ENCODE peak calls at places on chromosomes 1 and 21, in seven cellular contexts. W is ovary, V is K562, J is right lobe of liver, E is suprapubic skin, S is stomach, C is IMR-90. L is an unnamed sample. For H3K9me3, the result is how much of the 10 kb centered on the place peaks cover.

GRCh38 chr1:171984850-171985485 is 143.7 kb downstream of the DNM3 start:
- DNase-seq in W (no peak), V (peak), J (no peak), E (no peak), S (no peak), C (peak), L (peak)

GRCh38 chr1:87179851-87180519 is 148.7 kb upstream of the LMO4 start:
- DNase-seq in W (no peak), V (peak), J (no peak), E (no peak), S (no peak), C (no peak), L (no peak)

GRCh38 chr1:21124846-21125245 is 51.9 kb downstream of the EIF4G3 start:
- DNase-seq in W (no peak), V (no peak), J (no peak), E (no peak), S (no peak), C (peak), L (no peak)

GRCh38 chr1:234881893-234882771 is 246.5 kb downstream of the TOMM20 start:
- DNase-seq in W (no peak), V (no peak), J (no peak), E (no peak), S (no peak), C (no peak), L (no peak)

GRCh38 chr1:112625696-112626095 is 6.1 kb downstream of the CAPZA1 start:
- DNase-seq in W (no peak), V (peak), J (no peak), E (no peak), S (no peak), C (no peak), L (no peak)

GRCh38 chr1:201696217-201696761 is 132.7 kb upstream of the IPO9 start:
- DNase-seq in W (peak), V (no peak), J (no peak), E (peak), S (peak), C (peak), L (peak)

GRCh38 chr1:175193339-175193950 is 869 bp upstream of the KIAA0040 start:
- DNase-seq in W (no peak), V (no peak), J (no peak), E (no peak), S (no peak), C (no peak), L (no peak)

GRCh38 chr1:6588893-6589481 is 9.2 kb downstream of the ZBTB48 start:
- DNase-seq in W (no peak), V (no peak), J (no peak), E (no peak), S (no peak), C (no peak), L (no peak)

GRCh38 chr1:81877940-81878339 is 77.2 kb downstream of the ADGRL2 start:
- DNase-seq in W (no peak), V (no peak), J (no peak), E (no peak), S (no peak), C (no peak), L (no peak)

GRCh38 chr21:42114646-42115045 is 43.5 kb downstream of the UMODL1 start:
- DNase-seq in W (no peak), V (no peak), J (no peak), E (no peak), S (no peak), C (no peak), L (no peak)

GRCh38 chr1:113648478-113648877 is 110.8 kb downstream of the PHTF1 start:
- DNase-seq in W (no peak), V (no peak), J (no peak), E (no peak), S (no peak), C (no peak), L (no peak)

GRCh38 chr1:201426395-201427310 is 5.1 kb upstream of the TNNI1 start:
- DNase-seq in W (no peak), V (no peak), J (no peak), E (no peak), S (no peak), C (no peak), L (no peak)

DNA sequence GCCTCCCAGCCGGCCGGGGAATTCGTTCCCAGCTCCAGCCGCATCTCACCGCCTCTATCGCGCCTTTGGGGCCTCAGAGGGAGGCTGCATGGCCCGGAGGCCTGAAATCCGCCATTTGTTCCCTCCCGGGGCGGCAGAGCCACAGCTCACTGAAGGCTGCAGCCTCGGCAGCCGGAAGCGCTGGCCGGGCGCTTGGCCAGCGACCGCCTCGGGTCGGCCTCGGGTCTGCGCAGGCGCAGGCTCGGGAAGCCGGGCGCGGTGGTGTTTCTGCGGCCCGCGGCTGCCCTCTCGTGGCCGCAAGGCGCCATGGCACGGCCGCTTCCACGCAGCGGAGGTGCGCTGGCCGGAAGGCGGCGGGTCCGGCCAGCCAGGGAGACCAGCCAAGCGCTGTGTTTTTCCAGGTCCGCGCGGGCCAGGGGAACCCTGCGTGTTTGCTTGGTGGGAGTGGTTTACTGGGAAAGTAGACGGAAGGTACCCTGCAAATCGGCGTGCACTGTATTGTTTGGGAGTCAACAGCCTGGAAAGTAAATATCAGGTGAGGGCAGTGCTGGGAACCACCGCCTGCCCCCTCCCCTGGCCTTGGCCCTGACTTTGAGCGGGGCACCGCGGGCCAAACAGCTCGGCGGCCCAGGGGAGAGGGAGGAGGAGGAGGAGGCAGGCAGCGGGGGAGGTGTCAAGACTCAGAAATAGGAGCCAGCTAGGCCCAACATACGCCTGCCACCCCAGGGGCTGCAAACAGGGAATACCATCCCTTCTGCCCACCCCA is 52.7 kb upstream of the CD34 start:
- DNase-seq in W (peak), V (peak), J (peak), E (peak), S (peak), C (peak), L (peak)
- H3K27ac ChIP-seq in W (peak), V (peak), J (peak), E (peak), S (peak), C (peak), L (peak)

GRCh38 chr21:32772281-32773047 is 909 bp upstream of the PAXBP1 start:
- DNase-seq in W (no peak), V (peak), J (peak), E (no peak), S (peak), C (peak), L (peak)
- TF ChIP-seq POLR2A in W (no peak), V (no peak), J (peak), E (no peak), S (no peak), C (no peak), L (no peak)

GRCh38 chr21:23837564-23837963 is 1769.7 kb downstream of the MRPL39 start:
- DNase-seq in W (no peak), V (no peak), J (no peak), E (no peak), S (no peak), C (no peak), L (no peak)
- H3K9me3 ChIP-seq in W (under half), V (under half), J (under half), E (under half), S (under half), C (under half), L (under half)

GRCh38 chr1:27141266-27142003 is 13.5 kb downstream of the SLC9A1 start:
- DNase-seq in W (no peak), V (no peak), J (no peak), E (no peak), S (peak), C (no peak), L (peak)
- H3K27ac ChIP-seq in W (no peak), V (no peak), J (no peak), E (no peak), S (peak), C (no peak), L (no peak)

GRCh38 chr1:241942738-241943137 is 14.8 kb upstream of the BECN2 start:
- DNase-seq in W (no peak), V (no peak), J (no peak), E (no peak), S (no peak), C (no peak), L (no peak)
- TF ChIP-seq POLR2A in W (no peak), V (no peak), J (no peak), E (no peak), S (no peak), C (no peak), L (no peak)

GRCh38 chr1:147235822-147236221 is 6.7 kb upstream of the CHD1L start:
- DNase-seq in W (no peak), V (no peak), J (peak), E (no peak), S (peak), C (no peak), L (peak)
- H3K9me3 ChIP-seq in W (under half), V (under half), J (under half), E (under half), S (under half), C (under half), L (under half)

GRCh38 chr1:180948357-180948756 is 35.7 kb downstream of the KIAA1614 start:
- DNase-seq in W (no peak), V (peak), J (no peak), E (no peak), S (no peak), C (peak), L (no peak)

GRCh38 chr1:180946537-180947507 is 34.1 kb downstream of the KIAA1614 start:
- DNase-seq in W (no peak), V (no peak), J (no peak), E (no peak), S (no peak), C (no peak), L (no peak)

GRCh38 chr1:180948846-180949615 is 36.3 kb downstream of the KIAA1614 start:
- DNase-seq in W (no peak), V (no peak), J (no peak), E (no peak), S (no peak), C (no peak), L (no peak)

GRCh38 chr1:180949616-180950000 is 36.9 kb downstream of the KIAA1614 start:
- DNase-seq in W (no peak), V (no peak), J (no peak), E (no peak), S (no peak), C (no peak), L (no peak)

DNA sequence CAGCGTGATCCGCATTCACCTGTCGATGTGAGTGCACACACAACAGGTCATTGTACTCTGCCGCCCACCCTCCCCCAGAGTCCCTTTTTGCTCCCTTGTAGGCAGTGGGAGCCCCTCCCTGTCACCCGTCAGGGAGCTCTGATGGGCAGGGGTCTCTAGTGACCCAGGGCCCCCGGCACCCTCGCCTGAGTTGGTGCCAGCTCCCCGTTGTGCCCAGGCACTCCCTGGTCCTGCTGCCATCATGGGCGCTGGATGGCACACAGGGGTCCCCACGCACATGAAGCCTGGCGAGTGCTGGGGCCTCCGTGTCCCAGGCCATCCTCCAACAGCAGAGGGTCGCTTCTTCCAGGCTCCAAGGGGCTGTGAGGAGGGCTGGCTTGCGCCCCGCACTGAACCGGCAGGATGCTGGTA is 35.2 kb downstream of the KIAA1614 start:
- DNase-seq in W (no peak), V (no peak), J (no peak), E (no peak), S (no peak), C (no peak), L (no peak)
- H3K27ac ChIP-seq in W (peak), V (no peak), J (no peak), E (no peak), S (no peak), C (no peak), L (no peak)

GRCh38 chr1:101025680-101026393 is at the start of gene DPH5:
- DNase-seq in W (peak), V (peak), J (peak), E (peak), S (peak), C (peak), L (peak)
- TF ChIP-seq POLR2A in W (peak), V (peak), J (peak), E (no peak), S (no peak), C (peak), L (peak)

DNA sequence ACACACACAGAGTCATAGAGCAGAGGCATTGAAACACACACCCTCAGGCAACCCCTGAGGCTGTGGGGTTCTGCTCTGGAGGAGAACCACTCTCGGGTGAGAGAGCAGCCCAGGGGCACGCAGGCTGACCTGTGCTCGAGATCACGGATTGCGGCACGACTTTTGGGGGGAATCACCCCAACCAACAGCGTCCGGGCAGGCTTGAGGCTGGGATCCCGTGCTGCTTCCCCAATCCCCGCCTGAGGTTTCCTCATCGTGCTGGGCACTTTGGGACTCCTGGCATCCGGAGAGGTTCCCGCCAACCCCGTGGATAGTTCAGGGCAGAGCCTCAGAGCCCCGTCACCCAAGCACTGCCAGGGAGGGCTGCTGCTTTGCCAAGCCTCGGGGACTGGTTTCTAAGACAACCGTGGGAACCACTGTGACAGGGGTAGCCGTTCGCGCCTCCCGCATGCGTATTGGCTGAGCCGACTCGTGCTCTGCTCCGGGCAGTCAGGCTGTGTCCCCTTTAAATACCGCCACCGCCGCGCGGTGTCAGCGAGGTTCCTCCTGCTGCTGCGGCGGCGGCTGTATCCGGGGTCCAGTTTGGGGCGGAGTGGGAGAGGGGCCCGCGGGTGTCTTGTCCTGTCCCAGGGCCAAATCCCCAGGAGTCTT is 682.2 kb upstream of the TPTE start:
- DNase-seq in W (no peak), V (peak), J (peak), E (peak), S (no peak), C (no peak), L (no peak)
- H3K9me3 ChIP-seq in W (under half), V (under half), J (under half), E (under half), S (under half), C (under half), L (under half)

L was measured in body of pancreas.